ENCODE peak calls at places on chromosome 11, in seven cellular contexts. J is ovary, Z is A549, F is tibial nerve, A is stomach, Y is GM12878, W is transverse colon. M is an unnamed sample. For H3K4me1, the result is how much of the 10 kb centered on the place peaks cover.

GRCh38 chr11:65488273-65489058 is 10.4 kb upstream of the MALAT1 start:
- DNase-seq in W (peak), A (no peak), F (no peak), Z (no peak), Y (no peak), J (peak), M (peak)

GRCh38 chr11:35623708-35624168 is 5.5 kb downstream of the FJX1 start:
- DNase-seq in Y (no peak), J (no peak), W (no peak), F (no peak), A (no peak), Z (no peak), M (no peak)

GRCh38 chr11:83545911-83546310 is 259.7 kb upstream of the CCDC90B start:
- DNase-seq in F (no peak), W (no peak), Y (no peak), A (no peak), Z (no peak), J (no peak), M (no peak)

GRCh38 chr11:35337136-35337918 is 82.0 kb downstream of the SLC1A2 start:
- DNase-seq in A (no peak), Z (peak), F (no peak), W (no peak), Y (no peak), J (no peak), M (no peak)

GRCh38 chr11:72759468-72759867 is 7.3 kb upstream of the ARAP1 start:
- DNase-seq in J (no peak), Z (no peak), F (no peak), Y (no peak), A (no peak), W (no peak), M (no peak)

GRCh38 chr11:14065153-14065552 is 102.6 kb downstream of the SPON1 start:
- DNase-seq in Y (no peak), F (no peak), J (no peak), W (peak), Z (no peak), A (no peak), M (no peak)

GRCh38 chr11:13929551-13929950 is 33.0 kb upstream of the SPON1 start:
- DNase-seq in W (no peak), A (no peak), F (no peak), J (no peak), Z (no peak), Y (no peak), M (no peak)

GRCh38 chr11:74154621-74155281 is 16.1 kb downstream of the C2CD3 start:
- DNase-seq in F (no peak), J (no peak), Z (no peak), Y (no peak), W (no peak), A (no peak), M (no peak)

GRCh38 chr11:112652786-112653390 is 308.3 kb upstream of the NCAM1 start:
- DNase-seq in F (no peak), Z (no peak), W (no peak), Y (no peak), J (no peak), A (no peak), M (no peak)

GRCh38 chr11:113393501-113393985 is 6.0 kb downstream of the ANKK1 start:
- DNase-seq in A (no peak), Z (no peak), W (no peak), Y (no peak), F (no peak), J (no peak), M (no peak)

GRCh38 chr11:128549256-128549944 is 38.0 kb downstream of the ETS1 start:
- DNase-seq in W (peak), A (no peak), Z (no peak), Y (no peak), F (peak), J (peak), M (peak)

GRCh38 chr11:128550261-128550821 is 37.0 kb downstream of the ETS1 start:
- DNase-seq in Y (no peak), J (no peak), A (no peak), W (no peak), F (no peak), Z (no peak), M (no peak)

GRCh38 chr11:128551641-128552335 is 35.6 kb downstream of the ETS1 start:
- DNase-seq in A (no peak), J (no peak), Y (peak), W (no peak), Z (no peak), F (no peak), M (no peak)

GRCh38 chr11:128552783-128553661 is 34.3 kb downstream of the ETS1 start:
- DNase-seq in F (peak), A (no peak), Z (no peak), J (no peak), Y (peak), W (peak), M (no peak)

DNA sequence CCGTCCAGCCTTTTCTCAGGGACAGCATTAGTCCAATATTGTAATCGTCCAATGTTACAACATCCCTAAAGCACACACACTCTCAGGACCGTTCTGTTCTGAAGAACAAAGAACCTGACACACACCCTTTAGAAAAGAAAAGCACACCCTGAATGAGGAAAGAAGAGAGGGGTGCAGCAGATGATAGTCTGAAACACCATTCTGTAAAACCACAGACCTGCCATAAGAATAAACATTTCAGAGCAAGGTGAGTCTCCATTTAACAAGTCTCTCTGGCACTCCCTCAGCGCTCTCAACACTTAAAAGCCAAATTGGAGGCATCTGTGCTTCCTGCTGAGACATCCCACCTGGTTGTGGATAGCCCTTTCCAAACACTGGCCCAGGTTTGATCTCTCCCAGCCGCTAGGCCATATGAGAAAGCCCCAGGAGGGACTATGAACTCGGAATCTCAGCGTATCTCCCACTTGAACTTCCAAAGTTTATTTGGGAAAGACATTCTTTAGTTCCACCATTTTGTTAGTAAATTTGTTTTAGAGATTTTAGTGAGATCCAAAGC is 36.3 kb downstream of the ETS1 start:
- DNase-seq in Y (no peak), J (no peak), A (no peak), Z (no peak), W (no peak), F (no peak), M (peak)
- H3K4me1 ChIP-seq in Y (half or more), J (under half), A (under half), Z (under half), W (under half), F (under half), M (under half)

GRCh38 chr11:94134651-94135512 is 6.2 kb downstream of the PANX1 start:
- DNase-seq in F (peak), A (peak), J (peak), Z (no peak), W (peak), Y (no peak), M (peak)
- TF ChIP-seq EP300 in F (no peak), A (no peak), J (no peak), Z (no peak), W (no peak), Y (no peak), M (no peak)

DNA sequence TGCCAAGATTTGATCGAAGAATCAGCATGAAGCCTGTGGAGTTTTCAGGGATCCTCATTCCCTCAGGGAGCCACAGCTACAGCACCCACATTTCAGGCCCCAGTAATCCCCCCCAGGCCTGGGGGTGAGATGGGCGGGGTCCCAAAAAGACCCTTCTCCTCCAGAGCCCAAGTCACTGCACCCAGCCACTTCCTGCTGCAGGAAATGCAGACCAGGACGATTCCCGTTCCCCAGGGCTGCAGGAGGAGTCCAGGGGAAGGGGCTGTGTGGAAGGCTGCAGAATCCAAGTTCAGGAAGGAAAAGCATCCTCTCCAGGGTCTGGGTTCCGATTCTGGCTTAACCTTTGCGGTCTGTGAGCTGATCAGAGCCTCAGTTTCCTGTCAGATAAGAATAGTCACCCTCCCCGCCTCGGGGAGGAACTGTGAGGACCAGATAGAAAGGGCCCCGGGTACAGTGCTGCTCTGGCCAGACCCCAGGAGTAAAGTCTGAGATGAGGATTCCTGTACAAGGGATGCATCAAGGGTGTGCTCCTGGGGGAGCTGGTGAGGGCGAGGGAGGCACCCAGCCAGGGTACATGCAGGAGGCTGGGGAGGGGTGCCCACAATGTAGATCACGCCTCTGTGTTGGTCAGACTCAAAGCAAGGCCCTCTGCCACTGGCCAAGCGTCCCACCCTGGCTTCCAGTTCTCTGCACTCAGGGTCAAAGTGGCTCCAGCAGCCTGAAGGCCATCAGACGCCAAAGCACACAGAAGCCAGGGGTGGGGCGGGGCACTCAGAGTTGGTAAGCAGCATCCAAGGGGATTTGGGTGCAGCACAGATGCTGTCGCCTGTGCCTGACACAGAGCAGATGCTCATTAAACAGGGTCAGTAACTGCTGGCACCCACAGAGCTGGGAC is 30.1 kb upstream of the TP53I11 start:
- DNase-seq in W (peak), F (no peak), Y (no peak), Z (no peak), A (no peak), J (no peak), M (peak)
- H3K4me1 ChIP-seq in W (under half), F (under half), Y (under half), Z (under half), A (under half), J (under half), M (under half)

GRCh38 chr11:106281455-106282173 is 204.2 kb downstream of the AASDHPPT start:
- DNase-seq in Z (peak), W (no peak), J (no peak), F (no peak), A (no peak), Y (no peak), M (no peak)
- TF ChIP-seq EP300 in Z (no peak), W (no peak), J (no peak), F (no peak), A (no peak), Y (no peak), M (no peak)